ENCODE peak calls at places on chromosomes 6 and 20, in seven cellular contexts. B is adrenal gland, V is ovary, Q is lower leg skin, W is transverse colon, P is uterus, K is A549. N is an unnamed sample.

GRCh38 chr6:16130932-16131387 is 2.1 kb downstream of the MYLIP start:
- DNase-seq in K (peak), W (peak), B (no peak), Q (peak), P (no peak), V (peak), N (no peak)

GRCh38 chr6:36122495-36123269 is 7.6 kb upstream of the MAPK13 start:
- DNase-seq in W (no peak), B (no peak), V (no peak), P (no peak), Q (no peak), K (no peak), N (no peak)

GRCh38 chr20:32465092-32465900 is 107.2 kb downstream of the ASXL1 start:
- DNase-seq in P (peak), K (peak), V (peak), W (peak), Q (no peak), B (peak), N (peak)

GRCh38 chr20:44810391-44811149 is at the start of gene RIMS4:
- DNase-seq in B (no peak), P (no peak), V (no peak), W (no peak), K (peak), Q (no peak), N (no peak)

GRCh38 chr20:310645-311044 is 13.3 kb downstream of the ZCCHC3 start:
- DNase-seq in Q (no peak), W (no peak), B (no peak), V (no peak), K (no peak), P (no peak), N (no peak)

GRCh38 chr6:135575629-135576028 is 78.1 kb upstream of the AHI1 start:
- DNase-seq in K (no peak), P (no peak), Q (no peak), B (no peak), W (no peak), V (no peak), N (no peak)

GRCh38 chr20:18662279-18662678 is 74.4 kb downstream of the DTD1 start:
- DNase-seq in P (no peak), B (no peak), V (no peak), Q (no peak), W (no peak), K (no peak), N (no peak)

GRCh38 chr6:46014054-46014453 is 1.6 kb downstream of the CLIC5 start:
- DNase-seq in V (no peak), P (no peak), K (no peak), Q (no peak), W (no peak), B (no peak), N (no peak)

GRCh38 chr20:24585796-24586522 is 116.5 kb downstream of the SYNDIG1 start:
- DNase-seq in Q (no peak), B (no peak), V (no peak), P (no peak), K (no peak), W (no peak), N (no peak)

GRCh38 chr20:11935212-11935611 is 17.5 kb downstream of the BTBD3 start:
- DNase-seq in V (no peak), B (no peak), K (no peak), W (no peak), Q (no peak), P (no peak), N (no peak)

GRCh38 chr20:50931048-50931305 is 260 bp downstream of the ADNP start:
- DNase-seq in K (no peak), P (no peak), B (no peak), Q (no peak), V (no peak), W (no peak), N (no peak)

GRCh38 chr6:170493354-170493753 is 59.8 kb downstream of the PSMB1 start:
- DNase-seq in W (no peak), V (no peak), P (no peak), Q (no peak), K (no peak), B (no peak), N (no peak)

GRCh38 chr6:144284474-144284752 is 722 bp upstream of the UTRN start:
- DNase-seq in Q (no peak), K (no peak), V (no peak), W (no peak), P (no peak), B (no peak), N (no peak)

GRCh38 chr6:144283781-144284473 is 1.2 kb upstream of the UTRN start:
- DNase-seq in W (no peak), P (no peak), V (no peak), B (no peak), K (peak), Q (no peak), N (no peak)

GRCh38 chr6:144285798-144286502 is 815 bp downstream of the UTRN start:
- DNase-seq in Q (peak), B (peak), V (peak), P (peak), W (peak), K (peak), N (peak)

GRCh38 chr6:144285548-144285797 is 338 bp downstream of the UTRN start:
- DNase-seq in K (peak), V (no peak), B (no peak), Q (no peak), W (no peak), P (peak), N (no peak)

DNA sequence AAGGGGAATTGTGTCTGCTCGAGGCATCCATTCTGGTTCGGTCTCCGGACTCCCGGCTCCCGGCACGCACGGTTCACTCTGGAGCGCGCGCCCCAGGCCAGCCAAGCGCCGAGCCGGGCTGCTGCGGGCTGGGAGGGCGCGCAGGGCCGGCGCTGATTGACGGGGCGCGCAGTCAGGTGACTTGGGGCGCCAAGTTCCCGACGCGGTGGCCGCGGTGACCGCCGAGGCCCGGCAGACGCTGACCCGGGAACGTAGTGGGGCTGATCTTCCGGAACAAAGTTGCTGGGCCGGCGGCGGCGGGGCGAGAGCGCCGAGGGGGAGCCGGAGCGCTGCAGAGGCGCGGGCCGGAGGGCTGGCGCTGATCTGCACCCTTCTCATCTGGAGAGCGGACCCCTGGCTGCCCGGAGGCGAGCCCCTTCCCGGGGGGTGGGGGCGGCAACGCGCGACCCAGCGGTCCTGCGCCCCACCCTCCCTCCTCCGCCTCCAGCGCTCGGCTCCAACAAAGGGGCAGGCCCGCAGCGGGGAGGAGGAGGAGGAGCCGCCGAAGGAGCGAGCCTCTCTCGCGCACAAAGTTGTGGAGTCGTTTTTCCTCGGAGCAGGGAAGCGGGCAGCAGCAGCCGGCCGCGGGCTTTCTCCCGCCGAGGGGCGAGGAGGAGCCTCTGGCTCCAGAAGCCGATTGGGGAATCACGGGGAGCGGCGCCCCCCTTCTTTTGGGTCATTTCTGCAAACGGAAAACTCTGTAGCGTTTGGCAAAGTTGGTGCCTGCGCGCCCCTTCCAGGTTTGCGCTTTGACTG is at the start of gene UTRN:
- DNase-seq in Q (peak), V (peak), K (peak), W (peak), P (peak), B (peak), N (peak)
- TF ChIP-seq POLR2A in Q (no peak), V (no peak), K (no peak), W (peak), P (peak), B (peak), N (no peak)

GRCh38 chr6:33313105-33313708 is 671 bp downstream of the TAPBP start:
- DNase-seq in Q (no peak), V (peak), P (no peak), W (peak), K (no peak), B (peak), N (peak)

GRCh38 chr6:33314515-33314942 is 651 bp upstream of the TAPBP start:
- DNase-seq in W (peak), V (peak), Q (peak), B (peak), P (peak), K (peak), N (peak)

GRCh38 chr6:33312361-33313104 is 1.3 kb downstream of the TAPBP start:
- DNase-seq in P (peak), Q (peak), W (peak), V (peak), K (peak), B (peak), N (peak)

GRCh38 chr6:33314943-33315752 is 1.3 kb upstream of the TAPBP start:
- DNase-seq in K (peak), V (peak), Q (no peak), W (peak), P (peak), B (peak), N (peak)

DNA sequence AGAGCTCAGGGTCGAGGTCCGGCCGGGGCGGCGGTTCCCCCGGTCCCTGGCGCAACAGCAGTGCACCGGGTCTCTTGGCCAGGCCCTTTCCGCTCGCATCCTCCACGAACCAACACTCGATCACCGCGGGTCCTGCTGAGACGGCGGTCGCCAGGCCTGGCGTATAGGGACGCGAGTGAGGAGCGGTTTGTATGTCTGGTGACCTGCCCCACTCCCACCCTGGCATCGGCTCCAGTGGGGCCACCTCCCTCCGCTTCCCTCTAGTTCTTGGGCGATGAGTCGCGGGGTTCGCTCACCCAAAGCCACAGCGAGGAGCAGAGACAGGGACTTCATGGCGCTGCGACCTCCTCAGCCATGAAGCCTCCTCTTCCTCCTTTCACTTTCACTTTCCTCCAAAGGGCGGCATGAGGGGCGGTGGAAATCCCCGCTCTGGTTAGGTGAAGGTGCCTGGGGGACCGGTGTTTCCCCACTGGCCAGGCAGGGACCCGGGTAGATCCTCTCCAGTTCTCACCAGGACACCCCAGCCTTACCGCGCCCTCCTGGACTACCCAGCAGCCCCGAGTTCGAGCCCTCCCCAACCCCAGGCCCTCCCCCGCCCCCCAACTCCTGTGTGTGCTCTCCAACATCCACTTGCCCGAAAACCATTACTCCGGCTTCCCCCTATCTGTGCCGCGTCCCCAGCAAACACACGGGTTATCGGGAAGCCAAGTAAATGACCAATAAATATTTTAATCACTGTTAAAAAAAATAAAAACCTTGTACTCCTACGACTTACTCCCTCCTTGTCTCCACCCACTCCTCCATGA is at the start of gene TAPBP:
- DNase-seq in V (peak), B (peak), K (peak), P (peak), Q (no peak), W (peak), N (peak)
- TF ChIP-seq POLR2A in V (peak), B (peak), K (no peak), P (peak), Q (no peak), W (peak), N (peak)

DNA sequence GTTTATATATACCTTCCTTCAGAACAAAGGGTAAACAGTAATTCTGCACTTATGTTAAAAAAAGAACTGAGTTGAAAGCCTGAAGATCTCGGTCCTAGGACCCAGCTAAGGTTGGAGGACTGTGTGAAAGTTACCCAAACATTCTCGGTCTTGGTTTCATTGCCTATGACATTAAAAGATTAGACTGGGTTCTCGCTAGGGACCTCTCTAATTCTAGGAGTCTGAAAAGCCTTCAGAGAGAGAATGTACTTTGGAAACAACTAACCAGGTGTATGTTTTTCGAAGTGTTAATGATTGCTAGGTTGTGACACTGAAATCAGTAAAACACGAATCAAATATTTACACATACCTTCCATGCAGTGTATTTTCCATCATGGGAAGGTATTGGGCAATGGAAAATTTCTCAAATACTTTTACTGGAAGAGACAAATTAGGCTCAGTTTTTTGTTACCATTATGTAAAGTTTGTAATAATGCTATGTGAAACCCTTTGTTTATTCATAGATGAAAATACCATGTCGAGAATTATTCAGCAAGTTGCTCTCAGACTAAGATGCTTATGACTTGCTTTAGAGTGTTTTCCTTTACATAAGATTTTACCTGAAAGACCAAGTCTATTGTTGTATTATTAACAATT is 113.7 kb upstream of the LOC128125822 start:
- DNase-seq in V (no peak), W (no peak), Q (no peak), P (no peak), K (peak), B (no peak), N (no peak)
- TF ChIP-seq POLR2A in V (no peak), W (no peak), Q (no peak), P (no peak), K (no peak), B (no peak), N (no peak)

DNA sequence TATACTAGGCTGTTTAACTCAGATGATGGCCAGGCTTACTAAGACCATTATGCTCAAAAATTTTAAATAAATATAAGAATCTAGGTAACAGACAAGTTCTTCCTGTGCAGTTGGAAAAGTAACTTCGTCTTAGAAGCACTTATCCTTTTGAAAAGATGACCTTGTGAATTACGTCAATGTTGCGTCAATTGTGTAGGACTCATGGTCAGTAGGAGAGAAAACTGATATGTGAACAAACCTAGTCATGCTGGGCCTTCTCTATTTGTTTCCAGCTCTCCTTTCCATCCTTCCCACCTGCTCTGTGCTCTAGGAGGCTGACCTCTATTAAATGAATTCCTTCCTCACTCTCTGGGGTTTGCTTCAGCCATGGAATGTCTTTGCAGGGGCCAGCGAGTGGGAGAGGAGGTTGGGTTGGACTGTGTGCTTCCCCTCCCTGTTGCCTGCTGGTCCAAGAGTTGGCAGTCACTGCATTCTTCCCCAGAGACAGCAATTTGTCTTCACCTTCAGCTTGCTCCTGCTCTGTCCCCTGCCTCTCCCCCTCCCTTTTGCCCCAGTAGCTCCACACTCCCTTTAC is 128.0 kb upstream of the TNFAIP3 start:
- DNase-seq in Q (no peak), K (no peak), B (no peak), V (no peak), W (no peak), P (no peak), N (no peak)
- TF ChIP-seq POLR2A in Q (no peak), K (no peak), B (no peak), V (no peak), W (no peak), P (no peak), N (no peak)

GRCh38 chr6:1313755-1314503 is 2.0 kb downstream of the FOXQ1 start:
- DNase-seq in W (peak), P (no peak), B (no peak), Q (no peak), V (no peak), K (no peak), N (no peak)
- TF ChIP-seq POLR2A in W (no peak), P (no peak), B (no peak), Q (no peak), V (no peak), K (no peak), N (no peak)